ENCODE peak calls at places on chromosomes 13 and 19, in seven cellular contexts. S is left ventricle myocardium inferior, Z is uterus, C is esophagus muscularis mucosa, G is PC-9, K is GM12865, P is fibroblast of pulmonary artery. E is an unnamed sample.

GRCh38 chr13:27334774-27335490 is 64.3 kb downstream of the RASL11A start:
- DNase-seq in S (no peak), Z (no peak), C (no peak), G (no peak), K (no peak), P (no peak), E (no peak)

GRCh38 chr13:106318941-106319411 is 216.5 kb downstream of the EFNB2 start:
- DNase-seq in S (no peak), Z (peak), C (no peak), G (peak), K (no peak), P (peak), E (peak)

GRCh38 chr13:23871616-23872220 is 17.5 kb downstream of the MIPEP start:
- DNase-seq in S (no peak), Z (no peak), C (no peak), G (no peak), K (no peak), P (peak), E (no peak)

GRCh38 chr19:5595745-5596144 is 26.8 kb downstream of the SAFB2 start:
- DNase-seq in S (no peak), Z (no peak), C (no peak), G (no peak), K (no peak), P (no peak), E (no peak)

GRCh38 chr13:26247608-26248007 is 6.3 kb upstream of the CDK8 start:
- DNase-seq in S (no peak), Z (no peak), C (no peak), G (no peak), K (no peak), P (no peak), E (no peak)

GRCh38 chr13:109331898-109332297 is 454.5 kb downstream of the IRS2 start:
- DNase-seq in S (no peak), Z (no peak), C (no peak), G (peak), K (no peak), P (peak), E (no peak)

GRCh38 chr13:25046985-25047660 is 48.8 kb upstream of the PABPC3 start:
- DNase-seq in S (no peak), Z (no peak), C (no peak), G (no peak), K (no peak), P (peak), E (no peak)

GRCh38 chr13:113668491-113668971 is 1.5 kb downstream of the GRK1 start:
- DNase-seq in S (peak), Z (peak), C (no peak), G (no peak), K (no peak), P (no peak), E (no peak)

GRCh38 chr19:49954933-49955332 is 6.0 kb downstream of the SIGLEC11 start:
- DNase-seq in S (no peak), Z (no peak), C (no peak), G (no peak), K (no peak), P (no peak), E (no peak)

GRCh38 chr13:46521921-46522691 is 30.9 kb upstream of the LRCH1 start:
- DNase-seq in S (no peak), Z (no peak), C (no peak), G (no peak), K (no peak), P (no peak), E (no peak)

GRCh38 chr13:27080018-27080948 is 91.3 kb downstream of the USP12 start:
- DNase-seq in S (no peak), Z (no peak), C (no peak), G (no peak), K (no peak), P (no peak), E (no peak)

GRCh38 chr19:2952953-2953481 is 8.2 kb upstream of the ZNF77 start:
- DNase-seq in S (no peak), Z (no peak), C (no peak), G (peak), K (peak), P (no peak), E (no peak)

GRCh38 chr13:21762512-21762911 is 91.6 kb downstream of the FGF9 start:
- DNase-seq in S (no peak), Z (no peak), C (no peak), G (no peak), K (no peak), P (no peak), E (no peak)

GRCh38 chr19:12985049-12985776 is 10.1 kb upstream of the NFIX start:
- DNase-seq in S (peak), Z (no peak), C (peak), G (peak), K (peak), P (no peak), E (no peak)

GRCh38 chr19:11624064-11624463 is 26.8 kb downstream of the ZNF627 start:
- DNase-seq in S (no peak), Z (no peak), C (no peak), G (no peak), K (no peak), P (peak), E (no peak)

GRCh38 chr13:51764184-51765141 is 39.5 kb downstream of the DHRS12 start:
- DNase-seq in S (peak), Z (peak), C (peak), G (no peak), K (peak), P (peak), E (peak)

GRCh38 chr19:39483141-39483540 is 2.5 kb downstream of the TIMM50 start:
- DNase-seq in S (no peak), Z (no peak), C (no peak), G (no peak), K (no peak), P (no peak), E (no peak)

GRCh38 chr19:11414544-11414943 is 4.6 kb downstream of the RGL3 start:
- DNase-seq in S (no peak), Z (no peak), C (no peak), G (no peak), K (no peak), P (no peak), E (no peak)

GRCh38 chr13:114203536-114203935 is 24.5 kb downstream of the CFAP97D2 start:
- DNase-seq in S (no peak), Z (no peak), C (no peak), G (no peak), K (no peak), P (no peak), E (no peak)

GRCh38 chr19:30204721-30205120 is 167.5 kb upstream of the ZNF536 start:
- DNase-seq in S (no peak), Z (no peak), C (peak), G (no peak), K (no peak), P (no peak), E (no peak)

GRCh38 chr19:57233207-57233606 is 2.4 kb downstream of the AURKC start:
- DNase-seq in S (no peak), Z (no peak), C (peak), G (no peak), K (no peak), P (no peak), E (no peak)

GRCh38 chr19:56732974-56733373 is 61.4 kb upstream of the ZNF835 start:
- DNase-seq in S (no peak), Z (no peak), C (no peak), G (no peak), K (no peak), P (no peak), E (no peak)

GRCh38 chr19:49555600-49556411 is 24.6 kb downstream of the NOSIP start:
- DNase-seq in S (peak), Z (peak), C (no peak), G (no peak), K (peak), P (peak), E (no peak)

GRCh38 chr13:113982296-113982661 is 8.4 kb upstream of the C13orf46 start:
- DNase-seq in S (peak), Z (peak), C (no peak), G (no peak), K (no peak), P (no peak), E (no peak)

GRCh38 chr19:5926641-5927438 is 12.8 kb downstream of the CAPS start:
- DNase-seq in S (peak), Z (peak), C (no peak), G (no peak), K (no peak), P (no peak), E (peak)

GRCh38 chr19:31448221-31448657 is 99.0 kb upstream of the TSHZ3 start:
- DNase-seq in S (peak), Z (peak), C (peak), G (no peak), K (no peak), P (peak), E (peak)

GRCh38 chr19:43662487-43662886 is 7.5 kb downstream of the PLAUR start:
- DNase-seq in S (no peak), Z (no peak), C (no peak), G (no peak), K (no peak), P (peak), E (no peak)

GRCh38 chr13:109401307-109401706 is 385.1 kb downstream of the IRS2 start:
- DNase-seq in S (no peak), Z (no peak), C (no peak), G (no peak), K (no peak), P (no peak), E (no peak)

GRCh38 chr13:99303863-99304521 is 3.2 kb downstream of the GPR183 start:
- DNase-seq in S (no peak), Z (no peak), C (no peak), G (no peak), K (peak), P (no peak), E (no peak)

GRCh38 chr19:39740395-39740794 is 2.6 kb upstream of the CLC start:
- DNase-seq in S (no peak), Z (no peak), C (no peak), G (no peak), K (no peak), P (no peak), E (no peak)

GRCh38 chr19:46364359-46364758 is 17.5 kb downstream of the PPP5C start:
- DNase-seq in S (no peak), Z (no peak), C (no peak), G (no peak), K (no peak), P (no peak), E (no peak)

GRCh38 chr19:15463865-15464371 is 426 bp downstream of the RASAL3 start:
- DNase-seq in S (no peak), Z (no peak), C (no peak), G (no peak), K (peak), P (no peak), E (no peak)

GRCh38 chr13:21413013-21413412 is 46.1 kb downstream of the ZDHHC20 start:
- DNase-seq in S (no peak), Z (no peak), C (no peak), G (no peak), K (no peak), P (no peak), E (no peak)

GRCh38 chr19:28289294-28290063 is 923.5 kb downstream of the UQCRFS1 start:
- DNase-seq in S (no peak), Z (no peak), C (no peak), G (no peak), K (no peak), P (peak), E (peak)

GRCh38 chr19:51365211-51366049 is 758 bp downstream of the ETFB start:
- DNase-seq in S (no peak), Z (peak), C (no peak), G (peak), K (peak), P (peak), E (no peak)
- TF ChIP-seq CTCF in S (no peak), Z (no peak), C (no peak), G (no peak), K (no peak), P (peak), E (peak)

DNA sequence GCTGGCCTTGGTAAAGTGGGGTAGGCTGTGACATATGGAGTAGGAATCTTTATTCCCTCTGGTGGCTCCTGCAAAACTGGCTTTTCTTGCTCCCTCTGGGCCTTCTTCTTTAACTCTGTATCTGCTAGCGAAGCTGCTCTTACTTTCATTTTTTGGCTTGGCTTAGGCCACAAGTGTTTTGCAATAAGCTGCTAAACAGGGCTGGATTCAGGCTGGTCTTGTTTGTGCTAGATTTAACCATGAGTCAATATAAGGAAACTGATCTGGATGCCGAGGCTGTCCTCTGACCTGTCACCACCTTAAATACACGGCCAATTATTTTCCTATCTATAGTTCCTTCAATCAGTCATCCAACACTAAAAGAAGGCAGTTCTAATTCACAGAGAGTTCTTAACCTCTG is 42.4 kb downstream of the ZNF493 start:
- DNase-seq in S (no peak), Z (peak), C (no peak), G (peak), K (no peak), P (no peak), E (no peak)
- TF ChIP-seq CTCF in S (no peak), Z (no peak), C (no peak), G (no peak), K (no peak), P (no peak), E (no peak)

GRCh38 chr19:625257-625656 is 8.1 kb downstream of the POLRMT start:
- DNase-seq in S (no peak), Z (no peak), C (no peak), G (no peak), K (no peak), P (no peak), E (no peak)

GRCh38 chr19:623974-624373 is 9.4 kb downstream of the POLRMT start:
- DNase-seq in S (no peak), Z (no peak), C (no peak), G (no peak), K (no peak), P (peak), E (no peak)

GRCh38 chr19:624433-625109 is 8.8 kb downstream of the POLRMT start:
- DNase-seq in S (no peak), Z (no peak), C (no peak), G (no peak), K (no peak), P (no peak), E (no peak)

GRCh38 chr19:629961-630714 is 3.2 kb downstream of the POLRMT start:
- DNase-seq in S (no peak), Z (no peak), C (no peak), G (no peak), K (no peak), P (no peak), E (no peak)

GRCh38 chr19:628168-628567 is 5.2 kb downstream of the POLRMT start:
- DNase-seq in S (no peak), Z (no peak), C (no peak), G (no peak), K (no peak), P (no peak), E (no peak)
- TF ChIP-seq CTCF in S (peak), Z (no peak), C (no peak), G (peak), K (peak), P (peak), E (peak)

GRCh38 chr13:110925023-110925608 is 10.2 kb upstream of the ANKRD10 start:
- DNase-seq in S (no peak), Z (peak), C (no peak), G (no peak), K (no peak), P (peak), E (no peak)
- TF ChIP-seq CTCF in S (peak), Z (peak), C (no peak), G (no peak), K (peak), P (peak), E (no peak)

GRCh38 chr13:31050486-31051400 is 111.0 kb downstream of the HSPH1 start:
- DNase-seq in S (no peak), Z (no peak), C (no peak), G (no peak), K (no peak), P (no peak), E (no peak)
- TF ChIP-seq CTCF in S (no peak), Z (no peak), C (no peak), G (no peak), K (no peak), P (peak), E (no peak)

GRCh38 chr13:37645181-37645580 is 46.6 kb upstream of the POSTN start:
- DNase-seq in S (no peak), Z (no peak), C (no peak), G (no peak), K (no peak), P (no peak), E (no peak)
- TF ChIP-seq CTCF in S (no peak), Z (no peak), C (no peak), G (no peak), K (no peak), P (no peak), E (no peak)

GRCh38 chr13:87680298-87680697 is 9.1 kb downstream of the SLITRK5 start:
- DNase-seq in S (no peak), Z (no peak), C (no peak), G (peak), K (no peak), P (no peak), E (no peak)
- TF ChIP-seq CTCF in S (no peak), Z (no peak), C (no peak), G (peak), K (no peak), P (no peak), E (no peak)

GRCh38 chr19:35455616-35456201 is 7.7 kb downstream of the FFAR2 start:
- DNase-seq in S (no peak), Z (no peak), C (no peak), G (no peak), K (no peak), P (no peak), E (no peak)

GRCh38 chr19:35458192-35458591 is 10.1 kb downstream of the FFAR2 start:
- DNase-seq in S (no peak), Z (no peak), C (no peak), G (no peak), K (no peak), P (no peak), E (no peak)

GRCh38 chr19:35451278-35452096 is 3.4 kb downstream of the FFAR2 start:
- DNase-seq in S (no peak), Z (no peak), C (no peak), G (no peak), K (peak), P (no peak), E (no peak)

GRCh38 chr19:35457173-35457572 is 9.1 kb downstream of the FFAR2 start:
- DNase-seq in S (no peak), Z (no peak), C (no peak), G (no peak), K (peak), P (no peak), E (no peak)

GRCh38 chr19:35454663-35455062 is 6.6 kb downstream of the FFAR2 start:
- DNase-seq in S (no peak), Z (no peak), C (no peak), G (no peak), K (no peak), P (no peak), E (no peak)
- TF ChIP-seq CTCF in S (no peak), Z (no peak), C (no peak), G (no peak), K (no peak), P (no peak), E (no peak)

GRCh38 chr13:38670627-38671026 is 16.2 kb upstream of the FREM2 start:
- DNase-seq in S (no peak), Z (no peak), C (no peak), G (no peak), K (no peak), P (peak), E (no peak)
- TF ChIP-seq CTCF in S (no peak), Z (no peak), C (no peak), G (no peak), K (no peak), P (peak), E (no peak)

E was measured in AG09319.